ENCODE peak calls at places on chromosomes 13 and 19, in six cellular contexts. X is CD8-positive, alpha-beta T cell; B is ascending aorta; K is CD4-positive, alpha-beta memory T cell; V is uterus; M is thoracic aorta. S is an unnamed sample. For H3K4me1, the result is how much of the 10 kb centered on the place peaks cover.

GRCh38 chr19:3969435-3970312 is 1.2 kb downstream of the DAPK3 start:
- DNase-seq in M (no peak), B (peak), K (no peak), X (no peak), V (peak), S (peak)

GRCh38 chr13:80547885-80548284 is 207.0 kb upstream of the SPRY2 start:
- DNase-seq in B (no peak), X (no peak), M (no peak), K (no peak), V (no peak), S (no peak)

GRCh38 chr13:37403776-37404497 is 194.6 kb downstream of the POSTN start:
- DNase-seq in K (no peak), M (no peak), V (no peak), B (no peak), X (no peak), S (no peak)

GRCh38 chr13:50916701-50917184 is 7.2 kb downstream of the RNASEH2B start:
- DNase-seq in B (no peak), X (no peak), V (no peak), M (no peak), K (peak), S (no peak)

GRCh38 chr13:52809310-52809769 is 39.1 kb downstream of the PCDH8 start:
- DNase-seq in B (no peak), V (no peak), X (peak), K (no peak), M (no peak), S (peak)

GRCh38 chr19:40717880-40718773 is 1.2 kb downstream of the ITPKC start:
- DNase-seq in M (no peak), B (no peak), X (no peak), V (peak), K (no peak), S (peak)

GRCh38 chr13:110713981-110714797 is 689 bp downstream of the ING1 start:
- DNase-seq in M (no peak), X (peak), V (peak), K (peak), B (no peak), S (peak)

GRCh38 chr13:110396913-110397379 is 89.9 kb downstream of the COL4A2 start:
- DNase-seq in M (peak), B (peak), V (peak), K (no peak), X (no peak), S (peak)

GRCh38 chr13:97913206-97913605 is 40.3 kb upstream of the IPO5 start:
- DNase-seq in V (no peak), M (no peak), B (no peak), X (no peak), K (no peak), S (no peak)

GRCh38 chr19:53463263-53463662 is 4.3 kb upstream of the ZNF813 start:
- DNase-seq in B (no peak), X (no peak), M (no peak), V (peak), K (no peak), S (no peak)

GRCh38 chr19:55688422-55689218 is 13.6 kb downstream of the EPN1 start:
- DNase-seq in K (no peak), V (no peak), M (no peak), B (no peak), X (no peak), S (peak)

GRCh38 chr19:3409346-3410064 is 43.1 kb downstream of the NFIC start:
- DNase-seq in X (no peak), K (no peak), B (no peak), V (peak), M (no peak), S (no peak)

GRCh38 chr13:45296259-45296658 is 44.7 kb downstream of the TPT1 start:
- DNase-seq in X (no peak), M (no peak), B (no peak), K (no peak), V (no peak), S (no peak)

GRCh38 chr19:16585808-16586476 is 13.7 kb upstream of the SLC35E1 start:
- DNase-seq in B (no peak), M (no peak), K (peak), V (no peak), X (no peak), S (no peak)

GRCh38 chr19:29315566-29315965 is 102.6 kb upstream of the UQCRFS1 start:
- DNase-seq in B (no peak), M (no peak), V (no peak), K (no peak), X (no peak), S (no peak)

GRCh38 chr13:40408602-40409001 is 257.8 kb downstream of the FOXO1 start:
- DNase-seq in X (no peak), M (no peak), V (no peak), B (no peak), K (no peak), S (no peak)

GRCh38 chr19:7326105-7326877 is 22.4 kb upstream of the ARHGEF18 start:
- DNase-seq in M (no peak), X (peak), B (no peak), K (no peak), V (no peak), S (peak)

GRCh38 chr13:26855071-26855470 is 94.5 kb upstream of the GPR12 start:
- DNase-seq in V (no peak), X (no peak), B (no peak), M (no peak), K (no peak), S (no peak)

GRCh38 chr13:87302034-87302433 is 369.1 kb upstream of the SLITRK5 start:
- DNase-seq in V (no peak), M (no peak), B (no peak), X (no peak), K (no peak), S (no peak)

GRCh38 chr13:80048802-80049201 is 292.1 kb downstream of the SPRY2 start:
- DNase-seq in K (no peak), M (peak), B (peak), X (peak), V (peak), S (peak)

GRCh38 chr13:47455581-47455980 is 545.5 kb downstream of the SUCLA2 start:
- DNase-seq in V (no peak), K (no peak), B (no peak), X (no peak), M (no peak), S (no peak)

GRCh38 chr19:36973021-36973843 is 57.1 kb downstream of the ZNF568 start:
- DNase-seq in B (peak), M (peak), K (peak), V (peak), X (peak), S (peak)

GRCh38 chr13:80755925-80756324 is 415.0 kb upstream of the SPRY2 start:
- DNase-seq in X (no peak), B (no peak), V (no peak), M (no peak), K (no peak), S (no peak)

GRCh38 chr19:39154626-39155100 is 29.1 kb downstream of the PAK4 start:
- DNase-seq in X (no peak), M (no peak), B (no peak), V (no peak), K (no peak), S (peak)

GRCh38 chr19:49222011-49222410 is 64.4 kb downstream of the TRPM4 start:
- DNase-seq in M (no peak), X (no peak), K (no peak), B (no peak), V (no peak), S (no peak)

GRCh38 chr19:27754700-27755099 is 1458.3 kb downstream of the UQCRFS1 start:
- DNase-seq in X (no peak), K (no peak), M (no peak), V (no peak), B (no peak), S (no peak)

DNA sequence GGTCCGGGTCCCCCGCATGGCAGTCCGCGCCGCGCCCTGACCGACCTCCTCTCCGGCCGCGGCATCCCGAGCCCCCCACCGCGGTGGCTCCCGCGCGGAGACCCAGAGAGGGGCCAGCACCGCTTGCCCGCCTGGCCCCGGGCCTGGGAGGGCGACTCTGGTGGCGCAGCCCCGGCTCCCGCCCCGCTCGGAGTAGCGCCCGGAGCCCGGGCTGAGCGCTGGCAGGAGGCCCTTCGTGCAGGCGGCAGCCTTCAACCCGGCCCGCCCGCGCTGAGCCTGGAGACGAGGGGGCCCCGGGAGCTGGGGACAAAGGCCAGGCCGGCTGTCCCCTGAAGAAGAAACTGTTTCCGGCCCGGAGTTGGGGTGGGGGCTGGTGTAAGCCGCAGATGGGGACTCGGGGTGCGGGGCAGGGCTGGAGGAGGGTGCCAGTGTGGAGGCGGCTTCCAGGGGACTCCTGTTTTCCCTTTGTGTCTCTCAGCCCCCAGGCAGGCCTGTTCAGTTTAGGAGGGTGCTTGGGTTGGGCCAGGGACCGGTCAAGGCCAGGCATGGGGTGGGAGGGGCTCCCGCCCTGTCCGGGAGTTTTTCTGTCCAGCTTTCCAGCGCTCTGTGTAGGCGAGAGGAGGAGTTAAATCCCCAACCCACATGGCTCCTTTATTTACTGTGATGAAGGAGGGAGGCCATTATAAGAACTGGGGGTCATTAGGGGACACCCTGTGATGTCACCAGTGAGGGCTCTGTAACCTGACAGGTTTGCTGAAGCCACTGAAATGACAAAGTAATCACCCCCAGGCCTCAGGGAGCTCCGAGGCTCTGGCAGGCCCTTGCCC is 967 bp downstream of the LRP3 start:
- DNase-seq in B (no peak), K (no peak), M (no peak), X (no peak), V (no peak), S (peak)
- H3K4me3 ChIP-seq in B (peak), K (no peak), M (peak), X (no peak), V (peak), S (peak)

GRCh38 chr13:33639640-33640080 is 178.3 kb upstream of the RFC3 start:
- DNase-seq in X (no peak), K (no peak), V (no peak), B (no peak), M (no peak), S (no peak)
- H3K27ac ChIP-seq in X (no peak), K (no peak), V (peak), B (no peak), M (no peak), S (no peak)

DNA sequence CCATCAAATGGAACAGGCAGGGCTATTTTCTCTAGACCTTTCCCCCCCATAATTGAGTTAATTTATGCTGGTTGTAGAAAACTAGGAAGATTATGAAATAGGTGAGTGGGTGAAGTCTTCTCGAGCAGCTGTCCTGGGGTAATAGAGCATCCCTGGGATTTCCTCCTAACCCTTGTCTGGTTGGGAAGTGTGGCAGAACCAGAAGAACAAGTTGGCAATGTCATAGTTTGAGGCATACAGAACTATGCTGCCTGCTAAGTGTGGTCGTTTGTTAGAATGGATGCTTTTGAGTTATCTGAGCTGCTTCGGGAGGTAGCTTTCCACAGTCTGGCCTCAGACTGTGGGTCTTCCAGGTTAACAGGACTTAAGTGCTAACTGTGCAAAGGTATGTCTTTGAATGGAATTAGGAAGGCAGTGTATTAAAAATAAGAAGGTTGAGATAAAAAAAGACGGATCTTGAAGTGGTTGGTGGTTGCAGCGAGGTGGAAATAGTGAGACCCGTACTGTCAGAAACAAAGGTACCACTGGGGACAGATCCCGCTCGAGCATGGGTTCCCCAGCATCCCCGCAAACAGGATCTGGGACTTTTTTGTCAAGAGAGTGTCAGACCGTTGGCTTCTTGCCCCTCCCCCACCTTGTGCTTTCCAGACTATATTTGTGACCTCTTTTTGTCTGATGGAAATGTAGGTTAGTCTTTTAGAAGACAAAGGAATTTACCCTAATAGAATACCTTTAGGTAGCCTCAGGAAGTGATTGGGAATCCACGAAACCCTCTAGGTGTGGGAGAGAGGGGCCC is 4.0 kb downstream of the GATAD2A start:
- DNase-seq in M (no peak), K (peak), V (no peak), X (peak), B (no peak), S (no peak)
- H3K4me1 ChIP-seq in M (half or more), K (half or more), V (under half), X (half or more), B (under half), S (under half)

DNA sequence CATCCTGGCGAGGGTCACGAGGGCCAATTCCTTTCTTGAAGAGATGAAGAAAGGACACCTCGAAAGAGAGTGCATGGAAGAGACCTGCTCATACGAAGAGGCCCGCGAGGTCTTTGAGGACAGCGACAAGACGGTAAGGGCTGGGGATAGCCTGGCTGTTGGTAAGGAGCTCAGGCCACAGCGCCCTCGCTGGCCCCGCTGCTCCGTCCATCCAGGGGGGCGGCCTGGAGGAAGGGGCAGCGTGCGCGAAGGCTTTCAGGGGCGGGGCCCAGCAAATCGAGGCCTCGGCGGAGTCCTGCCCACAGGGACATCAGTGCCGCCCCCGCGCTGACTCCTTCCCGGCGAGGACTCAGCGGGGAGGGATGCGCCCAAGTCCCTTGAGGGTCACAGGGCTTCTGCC is 6.9 kb downstream of the F10 start:
- DNase-seq in K (no peak), X (no peak), V (no peak), M (no peak), B (no peak), S (no peak)
- H3K4me3 ChIP-seq in K (no peak), X (peak), V (no peak), M (peak), B (no peak), S (no peak)

GRCh38 chr19:10285393-10285792 is 1.4 kb upstream of the ICAM4 start:
- DNase-seq in K (no peak), M (no peak), V (no peak), X (no peak), B (no peak), S (no peak)

GRCh38 chr19:10284641-10285278 is 2.0 kb upstream of the ICAM4 start:
- DNase-seq in M (no peak), V (no peak), K (no peak), X (no peak), B (no peak), S (no peak)

GRCh38 chr19:10288662-10289166 is 1.0 kb upstream of the ICAM5 start:
- DNase-seq in K (no peak), M (no peak), B (no peak), V (no peak), X (peak), S (peak)

GRCh38 chr19:10289167-10289835 is 451 bp upstream of the ICAM5 start:
- DNase-seq in K (peak), B (no peak), M (no peak), V (no peak), X (peak), S (no peak)

DNA sequence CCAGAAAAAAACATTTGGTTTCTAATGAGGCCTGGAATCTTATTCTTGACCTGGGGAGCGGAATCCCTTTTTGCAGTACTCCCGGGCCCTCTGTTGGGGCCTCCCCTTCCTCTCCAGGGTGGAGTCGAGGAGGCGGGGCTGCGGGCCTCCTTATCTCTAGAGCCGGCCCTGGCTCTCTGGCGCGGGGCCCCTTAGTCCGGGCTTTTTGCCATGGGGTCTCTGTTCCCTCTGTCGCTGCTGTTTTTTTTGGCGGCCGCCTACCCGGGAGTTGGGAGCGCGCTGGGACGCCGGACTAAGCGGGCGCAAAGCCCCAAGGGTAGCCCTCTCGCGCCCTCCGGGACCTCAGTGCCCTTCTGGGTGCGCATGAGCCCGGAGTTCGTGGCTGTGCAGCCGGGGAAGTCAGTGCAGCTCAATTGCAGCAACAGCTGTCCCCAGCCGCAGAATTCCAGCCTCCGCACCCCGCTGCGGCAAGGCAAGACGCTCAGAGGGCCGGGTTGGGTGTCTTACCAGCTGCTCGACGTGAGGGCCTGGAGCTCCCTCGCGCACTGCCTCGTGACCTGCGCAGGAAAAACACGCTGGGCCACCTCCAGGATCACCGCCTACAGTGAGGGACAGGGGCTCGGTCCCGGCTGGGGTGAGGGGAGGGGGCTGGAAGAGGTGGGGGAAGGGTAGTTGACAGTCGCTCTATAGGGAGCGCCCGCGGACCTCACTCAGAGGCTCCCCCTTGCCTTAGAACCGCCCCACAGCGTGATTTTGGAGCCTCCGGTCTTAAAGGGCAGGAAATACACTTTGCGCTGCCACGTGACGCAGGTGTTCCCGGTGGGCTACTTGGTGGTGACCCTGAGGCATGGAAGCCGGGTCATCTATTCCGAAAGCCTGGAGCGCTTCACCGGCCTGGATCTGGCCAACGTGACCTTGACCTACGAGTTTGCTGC is at the start of gene ICAM4:
- DNase-seq in M (no peak), K (no peak), V (peak), X (no peak), B (no peak), S (no peak)
- H3K27ac ChIP-seq in M (no peak), K (no peak), V (no peak), X (no peak), B (no peak), S (peak)

DNA sequence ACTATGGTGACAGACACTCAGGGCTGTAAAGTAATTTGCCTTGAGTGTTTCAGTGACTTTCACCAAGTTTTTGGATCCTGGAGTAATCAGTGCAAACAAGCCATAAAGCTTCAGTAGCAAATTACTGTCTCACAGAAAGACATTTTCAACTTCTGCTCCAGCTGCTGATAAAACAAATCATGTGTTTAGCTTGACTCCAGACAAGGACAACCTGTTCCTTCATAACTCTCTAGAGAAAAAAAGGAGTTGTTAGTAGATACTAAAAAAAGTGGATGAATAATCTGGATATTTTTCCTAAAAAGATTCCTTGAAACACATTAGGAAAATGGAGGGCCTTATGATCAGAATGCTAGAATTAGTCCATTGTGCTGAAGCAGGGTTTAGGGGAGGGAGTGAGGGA is 9.4 kb downstream of the ARGLU1 start:
- DNase-seq in V (no peak), B (no peak), M (no peak), K (no peak), X (no peak), S (no peak)
- H3K4me1 ChIP-seq in V (under half), B (under half), M (half or more), K (under half), X (under half), S (under half)

GRCh38 chr19:21439372-21439771 is 42.4 kb downstream of the ZNF493 start:
- DNase-seq in M (no peak), V (peak), X (no peak), K (no peak), B (no peak), S (no peak)

GRCh38 chr19:21430674-21431073 is 33.7 kb downstream of the ZNF493 start:
- DNase-seq in M (no peak), X (no peak), K (no peak), V (no peak), B (no peak), S (no peak)

GRCh38 chr19:21432590-21432989 is 35.7 kb downstream of the ZNF493 start:
- DNase-seq in M (no peak), V (no peak), X (no peak), K (no peak), B (no peak), S (no peak)

GRCh38 chr19:21434516-21434915 is 37.6 kb downstream of the ZNF493 start:
- DNase-seq in X (no peak), V (no peak), K (no peak), B (no peak), M (no peak), S (no peak)

DNA sequence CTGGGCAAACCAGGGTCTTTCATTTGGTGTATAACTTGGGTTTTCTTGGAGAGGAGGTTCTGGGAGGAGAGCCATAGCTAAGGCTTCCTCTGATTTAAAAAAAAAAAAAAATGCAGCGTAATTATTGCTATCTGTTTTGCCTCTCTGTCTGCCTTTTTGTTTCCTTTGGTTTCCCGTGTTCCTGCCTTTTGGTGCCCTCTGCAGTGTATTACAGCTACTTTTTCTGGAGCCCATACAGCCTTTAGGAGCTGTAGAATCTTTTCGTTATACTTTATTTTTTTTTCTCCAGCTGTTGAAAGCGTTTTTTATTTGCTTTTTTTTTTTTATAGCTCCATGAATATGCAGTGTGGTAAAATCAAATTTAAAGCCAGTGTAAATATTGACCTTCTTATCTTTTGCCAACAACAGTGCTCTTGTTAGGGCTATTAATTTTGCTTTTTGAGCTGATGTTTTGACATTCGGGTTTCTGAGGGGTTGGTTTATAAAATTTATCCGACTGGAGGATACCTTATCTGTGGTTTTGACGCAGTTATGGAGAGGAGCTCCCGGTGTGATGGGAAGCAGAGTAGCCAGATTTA is 38.1 kb downstream of the ZNF493 start:
- DNase-seq in B (no peak), K (no peak), X (no peak), M (no peak), V (no peak), S (no peak)
- H3K4me3 ChIP-seq in B (no peak), K (no peak), X (no peak), M (peak), V (no peak), S (no peak)

S was measured in small intestine.